ENCODE peak calls at places on chromosomes 6 and 20, in seven cellular contexts. Z is body of pancreas; H is mucosa of descending colon; I is stimulated activated CD8-positive, alpha-beta memory T cell treated with anti-CD3 and anti-CD28 coated beads, Interleukin-15, amount 100 ng/mL, for 4 hours; J is fibroblast of gingiva; V is NCI-H774; C is hippocampal formation. M is an unnamed sample.

GRCh38 chr6:166307981-166308768 is at the start of gene PRR18:
- DNase-seq in Z (peak), H (no peak), I (no peak), J (no peak), V (peak), C (peak), M (peak)

GRCh38 chr6:28142446-28142845 is 763 bp downstream of the ZKSCAN8 start:
- DNase-seq in Z (no peak), H (no peak), I (no peak), J (no peak), V (no peak), C (no peak), M (peak)

GRCh38 chr6:136306466-136306865 is 16.8 kb upstream of the BCLAF1 start:
- DNase-seq in Z (no peak), H (no peak), I (no peak), J (no peak), V (peak), C (peak), M (no peak)

GRCh38 chr20:18588554-18589043 is 745 bp downstream of the DTD1 start:
- DNase-seq in Z (no peak), H (no peak), I (no peak), J (no peak), V (no peak), C (no peak), M (no peak)

GRCh38 chr6:1522779-1523178 is 86.9 kb upstream of the FOXC1 start:
- DNase-seq in Z (no peak), H (no peak), I (no peak), J (no peak), V (no peak), C (no peak), M (no peak)

GRCh38 chr6:39791850-39792500 is at the start of gene DAAM2:
- DNase-seq in Z (peak), H (peak), I (no peak), J (peak), V (no peak), C (peak), M (peak)

GRCh38 chr6:6915813-6916547 is 191.8 kb upstream of the RREB1 start:
- DNase-seq in Z (peak), H (peak), I (no peak), J (peak), V (no peak), C (peak), M (peak)

GRCh38 chr6:42104807-42105713 is 37.4 kb downstream of the C6orf132 start:
- DNase-seq in Z (no peak), H (no peak), I (no peak), J (no peak), V (no peak), C (no peak), M (no peak)

GRCh38 chr20:40882173-40882572 is 146.4 kb upstream of the TOP1 start:
- DNase-seq in Z (no peak), H (no peak), I (no peak), J (no peak), V (no peak), C (no peak), M (no peak)

GRCh38 chr20:7090753-7091310 is 323.3 kb downstream of the BMP2 start:
- DNase-seq in Z (no peak), H (peak), I (no peak), J (no peak), V (no peak), C (no peak), M (no peak)

GRCh38 chr6:68975064-68975463 is 340.0 kb downstream of the ADGRB3 start:
- DNase-seq in Z (no peak), H (no peak), I (no peak), J (no peak), V (no peak), C (peak), M (no peak)